ENCODE peak calls at places on chromosome 22, in four cellular contexts. D is NCI-H774; N is endodermal cell; A is activated naive CD4-positive, alpha-beta T cell treated with anti-CD3 and anti-CD28 coated beads, Interleukin-2, amount 50 U/mL, for 16 hours. K is an unnamed sample.

GRCh38 chr22:46142548-46143490 is 7.5 kb upstream of the PPARA start:
- DNase-seq in A (no peak), D (no peak), N (peak), K (no peak)

GRCh38 chr22:32745251-32745995 is 56.1 kb upstream of the TIMP3 start:
- DNase-seq in D (no peak), N (peak), A (no peak), K (no peak)

GRCh38 chr22:31055322-31056159 is 25.6 kb upstream of the SMTN start:
- DNase-seq in A (no peak), N (peak), D (peak), K (peak)

GRCh38 chr22:17201285-17201945 is 17.8 kb downstream of the ADA2 start:
- DNase-seq in D (no peak), A (no peak), N (peak), K (no peak)

GRCh38 chr22:36081023-36081431 is 52.4 kb upstream of the RBFOX2 start:
- DNase-seq in A (no peak), N (no peak), D (no peak), K (no peak)

GRCh38 chr22:38172016-38172431 is 9.6 kb downstream of the PLA2G6 start:
- DNase-seq in D (no peak), N (no peak), A (no peak), K (no peak)

GRCh38 chr22:37661160-37661924 is 2.8 kb downstream of the PDXP start:
- DNase-seq in N (peak), A (no peak), D (peak), K (no peak)

GRCh38 chr22:49294656-49295464 is 532.8 kb downstream of the BRD1 start:
- DNase-seq in N (no peak), D (no peak), A (no peak), K (peak)

GRCh38 chr22:29767289-29768051 is at the start of gene UQCR10:
- DNase-seq in N (peak), A (peak), D (peak), K (peak)

GRCh38 chr22:30267382-30268302 is 991 bp upstream of the OSM start:
- DNase-seq in D (no peak), A (peak), N (no peak), K (no peak)

GRCh38 chr22:23000657-23001439 is 69.5 kb upstream of the GNAZ start:
- DNase-seq in N (no peak), A (no peak), D (no peak), K (no peak)

GRCh38 chr22:22574361-22574760 is 15.3 kb upstream of the PRAME start:
- DNase-seq in D (no peak), N (peak), A (no peak), K (no peak)

GRCh38 chr22:47782461-47783075 is 1020.1 kb downstream of the TBC1D22A start:
- DNase-seq in A (no peak), N (peak), D (no peak), K (no peak)

GRCh38 chr22:42134033-42135020 is 3.7 kb upstream of the CYP2D6 start:
- DNase-seq in D (no peak), A (no peak), N (no peak), K (peak)

GRCh38 chr22:20033045-20033706 is 12.3 kb downstream of the TANGO2 start:
- DNase-seq in D (no peak), N (no peak), A (no peak), K (no peak)

GRCh38 chr22:44399906-44400762 is 87.4 kb upstream of the SHISAL1 start:
- DNase-seq in N (no peak), D (no peak), A (peak), K (no peak)

GRCh38 chr22:50705219-50705691 is 32.6 kb downstream of the SHANK3 start:
- DNase-seq in D (peak), N (peak), A (peak), K (peak)

GRCh38 chr22:49992921-49993648 is 19.5 kb downstream of the IL17REL start:
- DNase-seq in A (peak), D (no peak), N (peak), K (peak)

GRCh38 chr22:42688241-42688913 is 32.3 kb downstream of the A4GALT start:
- DNase-seq in N (peak), A (no peak), D (no peak), K (peak)

GRCh38 chr22:49659281-49659923 is 168.3 kb downstream of the BRD1 start:
- DNase-seq in A (peak), N (peak), D (no peak), K (no peak)

GRCh38 chr22:39985383-39986045 is 9.2 kb upstream of the FAM83F start:
- DNase-seq in A (peak), D (no peak), N (no peak), K (no peak)

GRCh38 chr22:46071451-46072029 is 78.8 kb upstream of the PPARA start:
- DNase-seq in A (peak), D (peak), N (peak), K (peak)

GRCh38 chr22:39504071-39504470 is 2.0 kb downstream of the MIEF1 start:
- DNase-seq in D (no peak), A (no peak), N (no peak), K (no peak)

K was measured in H7.